ENCODE peak calls at places on chromosomes 7 and 10, in four cellular contexts. Q is stomach, A is sigmoid colon, N is HCT116. I is an unnamed sample.

GRCh38 chr10:95605163-95605562 is 44.0 kb upstream of the SORBS1 start:
- DNase-seq in Q (no peak), A (peak), N (no peak), I (no peak)

GRCh38 chr7:33874943-33875342 is 30.4 kb upstream of the BMPER start:
- DNase-seq in Q (no peak), A (no peak), N (no peak), I (no peak)

GRCh38 chr7:117231047-117231359 is 91.9 kb downstream of the WNT2 start:
- DNase-seq in Q (no peak), A (no peak), N (no peak), I (no peak)

GRCh38 chr10:85600026-85600743 is 766.4 kb downstream of the GRID1 start:
- DNase-seq in Q (no peak), A (no peak), N (no peak), I (no peak)

GRCh38 chr10:103241262-103242011 is 4.2 kb upstream of the RPEL1 start:
- DNase-seq in Q (peak), A (no peak), N (peak), I (peak)

GRCh38 chr10:124869941-124870340 is 68.3 kb downstream of the ABRAXAS2 start:
- DNase-seq in Q (no peak), A (no peak), N (no peak), I (no peak)

GRCh38 chr7:132518102-132518838 is 58.0 kb downstream of the PLXNA4 start:
- DNase-seq in Q (no peak), A (no peak), N (peak), I (peak)

GRCh38 chr7:30921951-30922401 is 10.3 kb downstream of the AQP1 start:
- DNase-seq in Q (peak), A (peak), N (no peak), I (no peak)

GRCh38 chr7:119999743-120000475 is 273.1 kb upstream of the KCND2 start:
- DNase-seq in Q (no peak), A (no peak), N (no peak), I (no peak)

GRCh38 chr7:54995631-54996340 is 23.0 kb upstream of the EGFR start:
- DNase-seq in Q (no peak), A (no peak), N (peak), I (no peak)

GRCh38 chr10:79248341-79248931 is 98.8 kb upstream of the PPIF start:
- DNase-seq in Q (no peak), A (peak), N (no peak), I (no peak)

GRCh38 chr10:73758704-73759511 is 14.7 kb downstream of the SEC24C start:
- DNase-seq in Q (no peak), A (peak), N (no peak), I (no peak)

GRCh38 chr7:41107938-41108448 is 594.9 kb downstream of the INHBA start:
- DNase-seq in Q (no peak), A (no peak), N (no peak), I (no peak)

GRCh38 chr10:129033790-129034272 is 433.2 kb upstream of the MGMT start:
- DNase-seq in Q (peak), A (no peak), N (no peak), I (no peak)

GRCh38 chr10:92914478-92915066 is 66.3 kb downstream of the EXOC6 start:
- DNase-seq in Q (peak), A (no peak), N (peak), I (peak)

GRCh38 chr10:15370741-15371701 is at the start of gene FAM171A1:
- DNase-seq in Q (peak), A (peak), N (no peak), I (peak)

GRCh38 chr7:117777335-117778150 is 95.7 kb downstream of the CTTNBP2 start:
- DNase-seq in Q (no peak), A (no peak), N (no peak), I (no peak)

GRCh38 chr7:155729847-155730246 is 82.4 kb downstream of the SHH start:
- DNase-seq in Q (no peak), A (no peak), N (no peak), I (no peak)

GRCh38 chr7:34837826-34838225 is 179.8 kb downstream of the NPSR1 start:
- DNase-seq in Q (no peak), A (no peak), N (no peak), I (no peak)

GRCh38 chr7:150738092-150739044 is 1.1 kb downstream of the GIMAP5 start:
- DNase-seq in Q (no peak), A (no peak), N (peak), I (no peak)

GRCh38 chr10:116771101-116771705 is 28.8 kb upstream of the HSPA12A start:
- DNase-seq in Q (peak), A (peak), N (no peak), I (peak)

GRCh38 chr10:77801474-77802238 is 124.9 kb downstream of the DLG5 start:
- DNase-seq in Q (no peak), A (no peak), N (no peak), I (no peak)

GRCh38 chr7:143385891-143386781 is 5.0 kb downstream of the ZYX start:
- DNase-seq in Q (no peak), A (peak), N (no peak), I (no peak)

GRCh38 chr7:91636129-91636724 is 244.3 kb downstream of the MTERF1 start:
- DNase-seq in Q (no peak), A (no peak), N (peak), I (peak)

GRCh38 chr7:48390381-48391327 is 219.4 kb downstream of the ABCA13 start:
- DNase-seq in Q (no peak), A (no peak), N (no peak), I (no peak)

GRCh38 chr7:17965600-17965999 is 25.3 kb upstream of the SNX13 start:
- DNase-seq in Q (no peak), A (no peak), N (no peak), I (no peak)

GRCh38 chr7:34491899-34492298 is 166.1 kb upstream of the NPSR1 start:
- DNase-seq in Q (no peak), A (no peak), N (no peak), I (no peak)

GRCh38 chr10:27525819-27526218 is 21.7 kb downstream of the RAB18 start:
- DNase-seq in Q (no peak), A (no peak), N (no peak), I (no peak)

GRCh38 chr10:103397191-103397825 is 882 bp downstream of the PDCD11 start:
- DNase-seq in Q (no peak), A (no peak), N (no peak), I (no peak)

GRCh38 chr10:77911535-77912123 is 14.9 kb downstream of the DLG5 start:
- DNase-seq in Q (no peak), A (no peak), N (no peak), I (no peak)

GRCh38 chr7:77281780-77282478 is 82.3 kb upstream of the FGL2 start:
- DNase-seq in Q (no peak), A (no peak), N (no peak), I (no peak)

GRCh38 chr10:17003151-17003550 is 126.5 kb downstream of the CUBN start:
- DNase-seq in Q (no peak), A (no peak), N (no peak), I (no peak)

GRCh38 chr10:17003666-17004065 is 125.9 kb downstream of the CUBN start:
- DNase-seq in Q (no peak), A (no peak), N (no peak), I (no peak)

GRCh38 chr10:17001297-17001744 is 128.3 kb downstream of the CUBN start:
- DNase-seq in Q (no peak), A (no peak), N (no peak), I (no peak)

GRCh38 chr10:16999665-17000451 is 129.8 kb downstream of the CUBN start:
- DNase-seq in Q (no peak), A (no peak), N (no peak), I (no peak)

GRCh38 chr10:17001961-17002749 is 127.5 kb downstream of the CUBN start:
- DNase-seq in Q (no peak), A (no peak), N (no peak), I (no peak)
- TF ChIP-seq POLR2AphosphoS5 in Q (peak), A (peak), N (no peak), I (no peak)

DNA sequence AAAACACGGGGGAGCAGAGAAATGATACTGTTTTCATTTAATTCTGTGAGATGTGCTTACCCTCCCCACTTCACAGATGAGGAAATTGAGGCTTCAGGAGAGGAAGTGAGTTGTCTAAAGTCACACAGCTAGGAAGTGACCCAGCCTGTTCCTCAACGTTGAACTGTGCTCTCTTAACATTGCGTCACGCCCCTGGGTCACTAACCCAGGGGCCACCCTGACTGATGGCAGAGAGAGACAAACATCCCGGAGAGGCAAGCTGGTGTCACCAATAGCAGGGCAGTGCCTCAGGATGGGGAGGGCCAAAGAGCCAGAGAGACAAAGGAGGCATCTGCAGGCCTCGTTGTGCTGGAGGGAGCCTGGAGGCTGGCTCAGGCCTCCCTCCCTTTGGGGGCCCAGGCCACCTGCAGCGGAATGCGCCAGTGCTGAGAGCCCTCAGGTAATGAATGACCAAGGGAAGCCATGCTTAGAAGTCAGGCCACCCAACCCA is 81.4 kb downstream of the C10orf105 start:
- DNase-seq in Q (peak), A (no peak), N (no peak), I (peak)
- TF ChIP-seq POLR2AphosphoS5 in Q (no peak), A (no peak), N (no peak), I (no peak)

GRCh38 chr10:71751515-71752224 is 21.6 kb downstream of the VSIR start:
- DNase-seq in Q (no peak), A (no peak), N (no peak), I (no peak)
- TF ChIP-seq POLR2AphosphoS5 in Q (no peak), A (no peak), N (no peak), I (no peak)

GRCh38 chr10:81367132-81367531 is 507.9 kb upstream of the NRG3 start:
- DNase-seq in Q (no peak), A (no peak), N (no peak), I (no peak)
- TF ChIP-seq POLR2AphosphoS5 in Q (no peak), A (no peak), N (no peak), I (no peak)

DNA sequence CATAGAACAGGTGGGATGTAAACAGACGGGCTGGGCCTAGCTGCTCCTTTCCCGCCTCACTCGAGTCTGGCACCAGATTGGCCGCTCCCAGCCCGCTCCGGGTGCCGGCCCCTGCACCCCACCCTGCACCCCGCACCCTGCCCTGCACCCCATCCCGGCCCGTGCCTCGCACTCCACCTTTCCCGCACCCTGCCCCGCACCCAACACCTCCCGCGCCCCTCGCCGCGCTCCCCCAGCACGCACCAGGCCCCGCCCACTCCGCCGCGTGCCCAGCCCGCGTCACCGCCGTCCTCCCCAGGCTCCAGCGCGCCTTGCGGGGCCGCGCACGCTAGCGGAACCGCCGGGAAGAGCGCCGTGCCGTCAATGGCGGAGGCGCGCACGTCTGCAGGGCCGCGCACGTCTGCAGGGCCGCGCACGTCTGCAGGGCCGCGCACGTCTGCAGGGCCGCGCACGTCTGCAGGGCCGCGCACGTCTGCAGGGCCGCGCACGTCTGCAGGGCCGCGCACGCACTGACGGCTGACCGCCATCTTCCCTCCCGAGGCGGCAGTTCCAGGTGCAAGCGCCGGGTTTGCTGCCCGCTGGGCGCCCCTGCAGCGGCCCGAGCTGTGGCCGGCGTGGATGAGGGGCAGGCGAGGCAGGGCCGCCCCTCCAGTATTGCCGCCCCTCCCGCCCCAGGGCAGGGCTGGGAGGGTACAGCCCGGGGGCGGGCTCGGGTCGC is at the start of gene UBE3C:
- DNase-seq in Q (peak), A (peak), N (peak), I (peak)
- TF ChIP-seq POLR2AphosphoS5 in Q (peak), A (peak), N (peak), I (peak)

DNA sequence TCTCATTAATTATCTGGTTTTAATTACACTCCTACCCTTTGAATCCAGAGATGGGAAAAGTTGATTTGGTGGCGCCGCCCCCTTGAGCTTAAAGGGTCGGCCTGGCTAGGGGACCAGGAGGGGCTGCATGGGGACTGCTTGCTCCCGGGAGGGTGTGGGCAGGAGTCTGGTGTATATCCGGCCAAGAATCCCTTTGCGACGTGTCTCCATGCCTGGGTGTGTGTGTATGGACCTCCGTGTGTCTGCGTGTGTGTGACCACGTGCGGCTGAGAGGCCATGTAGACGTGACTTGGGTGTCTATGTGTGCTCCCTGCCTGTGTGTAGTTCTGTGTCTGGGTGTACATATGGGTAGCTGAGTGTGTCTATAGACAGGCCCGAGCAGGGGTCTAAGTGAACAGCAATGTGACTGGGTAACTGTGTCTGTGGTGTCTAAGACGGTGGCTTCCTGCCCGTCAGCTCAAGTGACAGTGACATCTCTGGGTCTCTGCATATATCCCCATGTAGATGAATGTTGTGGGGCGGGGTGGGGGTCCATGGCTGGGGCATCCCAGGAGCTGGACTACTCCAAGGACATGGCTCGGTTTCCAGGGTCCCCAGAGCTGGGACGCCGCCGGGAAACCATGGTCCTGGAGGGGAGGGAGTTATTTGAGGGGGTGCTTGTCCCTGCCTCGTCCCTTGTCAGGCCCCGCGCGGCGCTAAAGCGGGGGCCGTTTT is 10.7 kb downstream of the LBX1 start:
- DNase-seq in Q (no peak), A (no peak), N (no peak), I (no peak)
- TF ChIP-seq POLR2AphosphoS5 in Q (no peak), A (no peak), N (no peak), I (no peak)

GRCh38 chr7:128833148-128833938 is 3.1 kb downstream of the FLNC start:
- DNase-seq in Q (no peak), A (peak), N (no peak), I (peak)
- TF ChIP-seq POLR2AphosphoS5 in Q (no peak), A (peak), N (no peak), I (no peak)

GRCh38 chr10:74960670-74961069 is 134.3 kb downstream of the KAT6B start:
- DNase-seq in Q (no peak), A (no peak), N (no peak), I (no peak)
- TF ChIP-seq POLR2AphosphoS5 in Q (no peak), A (no peak), N (no peak), I (no peak)

GRCh38 chr7:99958564-99959227 is 17.1 kb downstream of the AZGP1 start:
- DNase-seq in Q (no peak), A (no peak), N (no peak), I (no peak)

GRCh38 chr7:99953649-99954048 is 22.2 kb downstream of the AZGP1 start:
- DNase-seq in Q (no peak), A (no peak), N (no peak), I (no peak)

GRCh38 chr7:99949645-99950228 is 20.3 kb upstream of the GJC3 start:
- DNase-seq in Q (no peak), A (no peak), N (no peak), I (peak)

GRCh38 chr7:99955247-99955646 is 20.6 kb downstream of the AZGP1 start:
- DNase-seq in Q (no peak), A (no peak), N (peak), I (no peak)
- TF ChIP-seq POLR2AphosphoS5 in Q (no peak), A (no peak), N (no peak), I (no peak)

GRCh38 chr7:92778972-92779371 is 57.4 kb downstream of the CDK6 start:
- DNase-seq in Q (no peak), A (peak), N (no peak), I (no peak)
- TF ChIP-seq POLR2AphosphoS5 in Q (no peak), A (no peak), N (no peak), I (no peak)